ENCODE peak calls at places on chromosome 10, in eight cellular contexts. One of them, this sample, is unnamed.

GRCh38 chr10:127117125-127117524 is 79.3 kb downstream of the INSYN2A start:
- DNase-seq in left ventricle myocardium inferior: peak
- DNase-seq in effector memory CD4-positive, alpha-beta T cell: no peak
- DNase-seq in heart left ventricle: no peak
- DNase-seq in naive thymus-derived CD4-positive, alpha-beta T cell: no peak
- DNase-seq in neural progenitor cell: peak
- DNase-seq in right cardiac atrium: peak
- DNase-seq in PC-3: peak
- DNase-seq in this sample: peak

GRCh38 chr10:34760606-34761005 is 54.5 kb downstream of the PARD3 start:
- DNase-seq in left ventricle myocardium inferior: peak
- DNase-seq in effector memory CD4-positive, alpha-beta T cell: no peak
- DNase-seq in heart left ventricle: no peak
- DNase-seq in naive thymus-derived CD4-positive, alpha-beta T cell: no peak
- DNase-seq in neural progenitor cell: no peak
- DNase-seq in right cardiac atrium: no peak
- DNase-seq in PC-3: peak
- DNase-seq in this sample: no peak

GRCh38 chr10:69786791-69787190 is 14.9 kb upstream of the COL13A1 start:
- DNase-seq in left ventricle myocardium inferior: no peak
- DNase-seq in effector memory CD4-positive, alpha-beta T cell: no peak
- DNase-seq in heart left ventricle: no peak
- DNase-seq in naive thymus-derived CD4-positive, alpha-beta T cell: no peak
- DNase-seq in neural progenitor cell: peak
- DNase-seq in right cardiac atrium: no peak
- DNase-seq in PC-3: peak
- DNase-seq in this sample: no peak

GRCh38 chr10:121070671-121071070 is 219.5 kb downstream of the WDR11 start:
- DNase-seq in left ventricle myocardium inferior: no peak
- DNase-seq in effector memory CD4-positive, alpha-beta T cell: no peak
- DNase-seq in heart left ventricle: no peak
- DNase-seq in naive thymus-derived CD4-positive, alpha-beta T cell: no peak
- DNase-seq in neural progenitor cell: no peak
- DNase-seq in right cardiac atrium: no peak
- DNase-seq in PC-3: no peak
- DNase-seq in this sample: no peak

GRCh38 chr10:24811906-24812305 is 88.2 kb upstream of the ARHGAP21 start:
- DNase-seq in left ventricle myocardium inferior: peak
- DNase-seq in effector memory CD4-positive, alpha-beta T cell: no peak
- DNase-seq in heart left ventricle: no peak
- DNase-seq in naive thymus-derived CD4-positive, alpha-beta T cell: no peak
- DNase-seq in neural progenitor cell: peak
- DNase-seq in right cardiac atrium: peak
- DNase-seq in PC-3: no peak
- DNase-seq in this sample: no peak

GRCh38 chr10:4285121-4285520 is 500.1 kb upstream of the KLF6 start:
- DNase-seq in left ventricle myocardium inferior: no peak
- DNase-seq in effector memory CD4-positive, alpha-beta T cell: no peak
- DNase-seq in heart left ventricle: no peak
- DNase-seq in naive thymus-derived CD4-positive, alpha-beta T cell: no peak
- DNase-seq in neural progenitor cell: no peak
- DNase-seq in right cardiac atrium: no peak
- DNase-seq in PC-3: no peak
- DNase-seq in this sample: no peak

GRCh38 chr10:63549810-63550209 is 28.6 kb downstream of the REEP3 start:
- DNase-seq in left ventricle myocardium inferior: no peak
- DNase-seq in effector memory CD4-positive, alpha-beta T cell: no peak
- DNase-seq in heart left ventricle: no peak
- DNase-seq in naive thymus-derived CD4-positive, alpha-beta T cell: no peak
- DNase-seq in neural progenitor cell: no peak
- DNase-seq in right cardiac atrium: no peak
- DNase-seq in PC-3: no peak
- DNase-seq in this sample: no peak

GRCh38 chr10:124659380-124659779 is 84.8 kb downstream of the FAM53B start:
- DNase-seq in left ventricle myocardium inferior: no peak
- DNase-seq in effector memory CD4-positive, alpha-beta T cell: no peak
- DNase-seq in heart left ventricle: no peak
- DNase-seq in naive thymus-derived CD4-positive, alpha-beta T cell: no peak
- DNase-seq in neural progenitor cell: no peak
- DNase-seq in right cardiac atrium: peak
- DNase-seq in PC-3: no peak
- DNase-seq in this sample: no peak

GRCh38 chr10:79404231-79404609 is 41.2 kb downstream of the ZCCHC24 start:
- DNase-seq in left ventricle myocardium inferior: peak
- DNase-seq in effector memory CD4-positive, alpha-beta T cell: no peak
- DNase-seq in heart left ventricle: peak
- DNase-seq in naive thymus-derived CD4-positive, alpha-beta T cell: no peak
- DNase-seq in neural progenitor cell: peak
- DNase-seq in right cardiac atrium: peak
- DNase-seq in PC-3: peak
- DNase-seq in this sample: peak

GRCh38 chr10:18659784-18660561 is 742 bp downstream of the ARL5B start:
- DNase-seq in left ventricle myocardium inferior: no peak
- DNase-seq in effector memory CD4-positive, alpha-beta T cell: no peak
- DNase-seq in heart left ventricle: no peak
- DNase-seq in naive thymus-derived CD4-positive, alpha-beta T cell: no peak
- DNase-seq in neural progenitor cell: peak
- DNase-seq in right cardiac atrium: no peak
- DNase-seq in PC-3: peak
- DNase-seq in this sample: no peak

GRCh38 chr10:97572214-97572989 is at the start of gene ANKRD2:
- DNase-seq in left ventricle myocardium inferior: peak
- DNase-seq in effector memory CD4-positive, alpha-beta T cell: no peak
- DNase-seq in heart left ventricle: peak
- DNase-seq in naive thymus-derived CD4-positive, alpha-beta T cell: peak
- DNase-seq in neural progenitor cell: peak
- DNase-seq in right cardiac atrium: peak
- DNase-seq in PC-3: peak
- DNase-seq in this sample: peak

GRCh38 chr10:75600833-75601232 is 169.4 kb downstream of the LRMDA start:
- DNase-seq in left ventricle myocardium inferior: no peak
- DNase-seq in effector memory CD4-positive, alpha-beta T cell: no peak
- DNase-seq in heart left ventricle: no peak
- DNase-seq in naive thymus-derived CD4-positive, alpha-beta T cell: no peak
- DNase-seq in neural progenitor cell: no peak
- DNase-seq in right cardiac atrium: no peak
- DNase-seq in PC-3: no peak
- DNase-seq in this sample: no peak

GRCh38 chr10:47402681-47403301 is 18.7 kb upstream of the ZNF488 start:
- DNase-seq in left ventricle myocardium inferior: peak
- DNase-seq in effector memory CD4-positive, alpha-beta T cell: no peak
- DNase-seq in heart left ventricle: no peak
- DNase-seq in naive thymus-derived CD4-positive, alpha-beta T cell: no peak
- DNase-seq in neural progenitor cell: peak
- DNase-seq in right cardiac atrium: peak
- DNase-seq in PC-3: peak
- DNase-seq in this sample: peak

GRCh38 chr10:30056767-30057355 is 2.5 kb downstream of the JCAD start:
- DNase-seq in left ventricle myocardium inferior: no peak
- DNase-seq in effector memory CD4-positive, alpha-beta T cell: no peak
- DNase-seq in heart left ventricle: no peak
- DNase-seq in naive thymus-derived CD4-positive, alpha-beta T cell: no peak
- DNase-seq in neural progenitor cell: peak
- DNase-seq in right cardiac atrium: no peak
- DNase-seq in PC-3: no peak
- DNase-seq in this sample: no peak
- H3K4me3 ChIP-seq in left ventricle myocardium inferior: peak
- H3K4me3 ChIP-seq in effector memory CD4-positive, alpha-beta T cell: no peak
- H3K4me3 ChIP-seq in heart left ventricle: peak
- H3K4me3 ChIP-seq in naive thymus-derived CD4-positive, alpha-beta T cell: no peak
- H3K4me3 ChIP-seq in neural progenitor cell: no peak
- H3K4me3 ChIP-seq in right cardiac atrium: peak
- H3K4me3 ChIP-seq in PC-3: no peak
- H3K4me3 ChIP-seq in this sample: no peak

GRCh38 chr10:102777696-102778530 is 34.2 kb downstream of the WBP1L start:
- DNase-seq in left ventricle myocardium inferior: no peak
- DNase-seq in effector memory CD4-positive, alpha-beta T cell: no peak
- DNase-seq in heart left ventricle: no peak
- DNase-seq in naive thymus-derived CD4-positive, alpha-beta T cell: no peak
- DNase-seq in neural progenitor cell: no peak
- DNase-seq in right cardiac atrium: no peak
- DNase-seq in PC-3: no peak
- DNase-seq in this sample: no peak
- H3K4me3 ChIP-seq in left ventricle myocardium inferior: peak
- H3K4me3 ChIP-seq in effector memory CD4-positive, alpha-beta T cell: no peak
- H3K4me3 ChIP-seq in heart left ventricle: peak
- H3K4me3 ChIP-seq in naive thymus-derived CD4-positive, alpha-beta T cell: no peak
- H3K4me3 ChIP-seq in neural progenitor cell: no peak
- H3K4me3 ChIP-seq in right cardiac atrium: peak
- H3K4me3 ChIP-seq in PC-3: no peak
- H3K4me3 ChIP-seq in this sample: no peak

DNA sequence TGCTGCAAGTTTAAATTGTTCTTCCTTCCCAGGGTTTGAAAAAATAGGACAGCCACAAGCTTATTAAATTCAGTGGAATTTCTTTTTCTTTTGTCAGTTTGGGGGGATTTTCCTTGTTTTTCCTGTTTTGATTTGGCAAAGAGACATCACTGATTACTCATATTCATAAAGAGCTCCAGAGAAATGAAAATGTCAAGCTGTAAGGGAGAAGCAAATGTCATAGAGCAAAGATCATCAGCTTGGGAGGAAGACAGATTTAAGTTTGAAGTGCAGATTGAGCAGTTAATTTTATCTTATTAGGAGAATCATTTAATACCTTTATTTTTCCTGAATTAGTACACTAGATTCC is 255.8 kb upstream of the PHYHIPL start:
- DNase-seq in left ventricle myocardium inferior: no peak
- DNase-seq in effector memory CD4-positive, alpha-beta T cell: no peak
- DNase-seq in heart left ventricle: no peak
- DNase-seq in naive thymus-derived CD4-positive, alpha-beta T cell: no peak
- DNase-seq in neural progenitor cell: no peak
- DNase-seq in right cardiac atrium: no peak
- DNase-seq in PC-3: peak
- DNase-seq in this sample: no peak
- H3K4me3 ChIP-seq in left ventricle myocardium inferior: no peak
- H3K4me3 ChIP-seq in effector memory CD4-positive, alpha-beta T cell: no peak
- H3K4me3 ChIP-seq in heart left ventricle: no peak
- H3K4me3 ChIP-seq in naive thymus-derived CD4-positive, alpha-beta T cell: no peak
- H3K4me3 ChIP-seq in neural progenitor cell: no peak
- H3K4me3 ChIP-seq in right cardiac atrium: no peak
- H3K4me3 ChIP-seq in PC-3: peak
- H3K4me3 ChIP-seq in this sample: no peak

GRCh38 chr10:11687779-11688447 is 54.3 kb upstream of the ECHDC3 start:
- DNase-seq in left ventricle myocardium inferior: no peak
- DNase-seq in effector memory CD4-positive, alpha-beta T cell: no peak
- DNase-seq in heart left ventricle: no peak
- DNase-seq in naive thymus-derived CD4-positive, alpha-beta T cell: no peak
- DNase-seq in neural progenitor cell: no peak
- DNase-seq in right cardiac atrium: no peak
- DNase-seq in PC-3: peak
- DNase-seq in this sample: no peak
- H3K4me3 ChIP-seq in left ventricle myocardium inferior: no peak
- H3K4me3 ChIP-seq in effector memory CD4-positive, alpha-beta T cell: no peak
- H3K4me3 ChIP-seq in heart left ventricle: no peak
- H3K4me3 ChIP-seq in naive thymus-derived CD4-positive, alpha-beta T cell: no peak
- H3K4me3 ChIP-seq in neural progenitor cell: no peak
- H3K4me3 ChIP-seq in right cardiac atrium: no peak
- H3K4me3 ChIP-seq in PC-3: peak
- H3K4me3 ChIP-seq in this sample: no peak

DNA sequence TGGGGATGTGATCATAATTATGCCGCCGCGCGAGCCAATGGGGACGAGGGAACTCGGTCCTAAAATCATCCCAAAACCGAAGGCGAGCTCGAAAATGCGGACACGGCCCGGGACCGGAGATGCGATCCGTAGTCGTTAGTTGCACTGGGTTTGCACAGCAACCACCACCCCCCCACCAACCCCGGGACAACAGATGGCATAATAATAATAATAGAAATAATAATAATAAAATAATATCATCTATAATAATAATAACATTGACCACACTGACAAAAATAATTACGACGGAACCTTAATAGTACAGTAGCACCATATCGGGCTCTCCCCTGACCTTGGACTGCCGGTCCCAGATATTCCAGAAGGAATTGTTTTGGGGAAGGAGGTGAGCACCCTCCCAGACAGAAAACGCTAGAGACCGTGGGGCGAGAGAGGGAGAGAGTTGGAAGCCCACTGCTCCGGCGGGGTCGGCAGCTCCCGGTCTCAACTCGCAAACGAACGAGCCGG is 1.1 kb upstream of the EMX2 start:
- DNase-seq in left ventricle myocardium inferior: no peak
- DNase-seq in effector memory CD4-positive, alpha-beta T cell: no peak
- DNase-seq in heart left ventricle: no peak
- DNase-seq in naive thymus-derived CD4-positive, alpha-beta T cell: no peak
- DNase-seq in neural progenitor cell: peak
- DNase-seq in right cardiac atrium: peak
- DNase-seq in PC-3: no peak
- DNase-seq in this sample: peak
- H3K4me3 ChIP-seq in left ventricle myocardium inferior: peak
- H3K4me3 ChIP-seq in effector memory CD4-positive, alpha-beta T cell: no peak
- H3K4me3 ChIP-seq in heart left ventricle: peak
- H3K4me3 ChIP-seq in naive thymus-derived CD4-positive, alpha-beta T cell: no peak
- H3K4me3 ChIP-seq in neural progenitor cell: peak
- H3K4me3 ChIP-seq in right cardiac atrium: peak
- H3K4me3 ChIP-seq in PC-3: no peak
- H3K4me3 ChIP-seq in this sample: peak

This sample was measured in ovary.